ENCODE peak calls at places on chromosomes 16 and 17, in eight cellular contexts. I, A, E, B, Z, W, M and J are unnamed samples.

GRCh38 chr16:989354-989814 is 7.8 kb downstream of the SOX8 start:
- DNase-seq in I (no peak), A (no peak), E (no peak), B (no peak), Z (no peak), W (no peak), M (no peak), J (no peak)

GRCh38 chr17:32623196-32623595 is 136.4 kb downstream of the CDK5R1 start:
- DNase-seq in I (no peak), A (no peak), E (no peak), B (no peak), Z (no peak), W (no peak), M (no peak), J (no peak)

GRCh38 chr16:87461466-87461975 is 31.3 kb downstream of the ZCCHC14 start:
- DNase-seq in I (peak; percentile 20), A (no peak), E (no peak), B (no peak), Z (no peak), W (peak; percentile 76), M (peak; percentile 50), J (peak; percentile 71)

GRCh38 chr16:86918637-86919036 is 340.3 kb downstream of the FOXL1 start:
- DNase-seq in I (no peak), A (no peak), E (no peak), B (no peak), Z (no peak), W (no peak), M (no peak), J (no peak)

GRCh38 chr16:5791011-5791410 is 693.4 kb upstream of the EEF2KMT start:
- DNase-seq in I (no peak), A (no peak), E (no peak), B (no peak), Z (no peak), W (no peak), M (no peak), J (peak; percentile 42)

GRCh38 chr17:82862758-82863645 is 23.2 kb upstream of the ZNF750 start:
- DNase-seq in I (no peak), A (no peak), E (no peak), B (no peak), Z (no peak), W (no peak), M (no peak), J (no peak)

GRCh38 chr17:54899721-54900456 is 763 bp upstream of the TOM1L1 start:
- DNase-seq in I (no peak), A (no peak), E (no peak), B (no peak), Z (no peak), W (peak; percentile 6), M (no peak), J (peak; percentile 25)

GRCh38 chr16:81836279-81837054 is 57.4 kb downstream of the PLCG2 start:
- DNase-seq in I (no peak), A (no peak), E (no peak), B (no peak), Z (no peak), W (no peak), M (no peak), J (no peak)